ENCODE peak calls at places on chromosomes 13 and 19, in seven cellular contexts. One of them, this sample, is unnamed.

GRCh38 chr13:40317980-40318327 is 348.5 kb downstream of the FOXO1 start:
- DNase-seq in prostate gland: no peak
- DNase-seq in GM12865: peak; percentile 33
- DNase-seq in nephron progenitor cell: no peak
- DNase-seq in thoracic aorta: no peak
- DNase-seq in endodermal cell: no peak
- DNase-seq in K562: no peak
- DNase-seq in this sample: no peak

GRCh38 chr19:13056052-13056660 is 46.5 kb downstream of the LYL1 start:
- DNase-seq in endodermal cell: peak; percentile 84
- DNase-seq in GM12865: no peak
- DNase-seq in prostate gland: peak; percentile 79
- DNase-seq in nephron progenitor cell: no peak
- DNase-seq in thoracic aorta: no peak
- DNase-seq in K562: no peak
- DNase-seq in this sample: no peak

GRCh38 chr13:34748078-34748477 is 194.0 kb upstream of the NBEA start:
- DNase-seq in GM12865: no peak
- DNase-seq in prostate gland: peak; percentile 26
- DNase-seq in nephron progenitor cell: no peak
- DNase-seq in K562: no peak
- DNase-seq in endodermal cell: no peak
- DNase-seq in thoracic aorta: no peak
- DNase-seq in this sample: peak; percentile 71

GRCh38 chr13:76210262-76210661 is 574.1 kb downstream of the LMO7 start:
- DNase-seq in nephron progenitor cell: no peak
- DNase-seq in GM12865: no peak
- DNase-seq in K562: no peak
- DNase-seq in thoracic aorta: no peak
- DNase-seq in endodermal cell: no peak
- DNase-seq in prostate gland: no peak
- DNase-seq in this sample: no peak

GRCh38 chr19:48739400-48739825 is 997 bp downstream of the RASIP1 start:
- DNase-seq in thoracic aorta: no peak
- DNase-seq in GM12865: no peak
- DNase-seq in prostate gland: no peak
- DNase-seq in nephron progenitor cell: no peak
- DNase-seq in K562: peak; percentile 48
- DNase-seq in endodermal cell: peak; percentile 52
- DNase-seq in this sample: no peak

GRCh38 chr19:16363133-16363851 is 38.7 kb downstream of the KLF2 start:
- DNase-seq in endodermal cell: no peak
- DNase-seq in thoracic aorta: no peak
- DNase-seq in prostate gland: peak; percentile 80
- DNase-seq in GM12865: no peak
- DNase-seq in nephron progenitor cell: no peak
- DNase-seq in K562: no peak
- DNase-seq in this sample: peak; percentile 96

GRCh38 chr13:74771964-74772363 is 637.8 kb upstream of the KLF12 start:
- DNase-seq in prostate gland: no peak
- DNase-seq in GM12865: no peak
- DNase-seq in K562: no peak
- DNase-seq in thoracic aorta: no peak
- DNase-seq in nephron progenitor cell: no peak
- DNase-seq in endodermal cell: no peak
- DNase-seq in this sample: no peak

GRCh38 chr13:36530861-36531590 is 98.7 kb downstream of the CCNA1 start:
- DNase-seq in prostate gland: no peak
- DNase-seq in endodermal cell: no peak
- DNase-seq in GM12865: no peak
- DNase-seq in nephron progenitor cell: no peak
- DNase-seq in thoracic aorta: no peak
- DNase-seq in K562: no peak
- DNase-seq in this sample: no peak

GRCh38 chr19:47863514-47863936 is 4.5 kb downstream of the TPRX2 start:
- DNase-seq in endodermal cell: peak; percentile 99
- DNase-seq in prostate gland: peak; percentile 54
- DNase-seq in K562: peak; percentile 89
- DNase-seq in nephron progenitor cell: peak; percentile 98
- DNase-seq in GM12865: peak; percentile 70
- DNase-seq in thoracic aorta: peak; percentile 11
- DNase-seq in this sample: peak; percentile 84

GRCh38 chr19:51948979-51949378 is 21.7 kb downstream of the ZNF613 start:
- DNase-seq in thoracic aorta: no peak
- DNase-seq in K562: no peak
- DNase-seq in GM12865: no peak
- DNase-seq in prostate gland: no peak
- DNase-seq in endodermal cell: no peak
- DNase-seq in nephron progenitor cell: no peak
- DNase-seq in this sample: peak; percentile 20

GRCh38 chr19:47608908-47609879 is at the start of gene BICRA:
- DNase-seq in K562: peak; percentile 88
- DNase-seq in thoracic aorta: peak; percentile 42
- DNase-seq in prostate gland: peak; percentile 47
- DNase-seq in endodermal cell: peak; percentile 92
- DNase-seq in GM12865: peak; percentile 90
- DNase-seq in nephron progenitor cell: peak; percentile 87
- DNase-seq in this sample: peak; percentile 87

GRCh38 chr13:98930014-98930625 is 47.7 kb downstream of the DOCK9 start:
- DNase-seq in nephron progenitor cell: no peak
- DNase-seq in K562: no peak
- DNase-seq in thoracic aorta: no peak
- DNase-seq in GM12865: no peak
- DNase-seq in prostate gland: no peak
- DNase-seq in endodermal cell: peak; percentile 48
- DNase-seq in this sample: no peak

GRCh38 chr19:15255359-15255990 is 23.2 kb upstream of the EPHX3 start:
- DNase-seq in prostate gland: no peak
- DNase-seq in nephron progenitor cell: no peak
- DNase-seq in endodermal cell: no peak
- DNase-seq in thoracic aorta: no peak
- DNase-seq in GM12865: no peak
- DNase-seq in K562: no peak
- DNase-seq in this sample: no peak

GRCh38 chr19:23260956-23261355 is 10.8 kb upstream of the ZNF724 start:
- DNase-seq in GM12865: no peak
- DNase-seq in thoracic aorta: no peak
- DNase-seq in nephron progenitor cell: no peak
- DNase-seq in K562: no peak
- DNase-seq in prostate gland: no peak
- DNase-seq in endodermal cell: no peak
- DNase-seq in this sample: no peak

DNA sequence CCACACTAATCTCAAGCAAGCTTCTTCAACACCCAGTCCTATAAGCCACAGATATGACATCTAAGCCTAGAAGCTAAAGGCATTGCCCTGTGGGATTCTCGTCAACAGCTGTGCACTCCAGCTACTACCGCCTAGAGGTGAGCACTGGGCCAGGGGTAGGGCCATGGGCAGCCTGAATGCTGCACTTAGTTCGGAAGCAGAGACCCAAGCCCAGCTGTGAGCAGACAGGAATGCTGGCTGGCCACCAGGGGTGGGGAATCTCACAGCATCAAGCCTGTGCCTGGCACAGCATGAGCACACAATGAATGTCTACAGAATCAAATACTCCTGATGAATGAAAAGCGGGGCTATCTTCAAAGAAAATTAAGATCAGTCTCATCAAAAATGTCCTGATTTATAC is 167.5 kb upstream of the UBL3 start:
- DNase-seq in endodermal cell: peak; percentile 85
- DNase-seq in prostate gland: no peak
- DNase-seq in thoracic aorta: no peak
- DNase-seq in K562: no peak
- DNase-seq in GM12865: no peak
- DNase-seq in nephron progenitor cell: no peak
- DNase-seq in this sample: no peak
- TF ChIP-seq CTCF in endodermal cell: peak; percentile 73
- TF ChIP-seq CTCF in prostate gland: no peak
- TF ChIP-seq CTCF in thoracic aorta: no peak
- TF ChIP-seq CTCF in K562: no peak
- TF ChIP-seq CTCF in GM12865: no peak
- TF ChIP-seq CTCF in nephron progenitor cell: no peak
- TF ChIP-seq CTCF in this sample: no peak

GRCh38 chr13:31827707-31828106 is 88.4 kb downstream of the RXFP2 start:
- DNase-seq in K562: no peak
- DNase-seq in GM12865: no peak
- DNase-seq in prostate gland: no peak
- DNase-seq in endodermal cell: peak; percentile 55
- DNase-seq in thoracic aorta: no peak
- DNase-seq in nephron progenitor cell: no peak
- DNase-seq in this sample: no peak

GRCh38 chr13:31824705-31825512 is 85.6 kb downstream of the RXFP2 start:
- DNase-seq in endodermal cell: peak; percentile 48
- DNase-seq in nephron progenitor cell: no peak
- DNase-seq in thoracic aorta: no peak
- DNase-seq in GM12865: peak; percentile 51
- DNase-seq in prostate gland: no peak
- DNase-seq in K562: no peak
- DNase-seq in this sample: no peak
- TF ChIP-seq CTCF in endodermal cell: peak; percentile 48
- TF ChIP-seq CTCF in nephron progenitor cell: no peak
- TF ChIP-seq CTCF in thoracic aorta: peak; percentile 18
- TF ChIP-seq CTCF in GM12865: peak; percentile 19
- TF ChIP-seq CTCF in prostate gland: no peak
- TF ChIP-seq CTCF in K562: no peak
- TF ChIP-seq CTCF in this sample: no peak

DNA sequence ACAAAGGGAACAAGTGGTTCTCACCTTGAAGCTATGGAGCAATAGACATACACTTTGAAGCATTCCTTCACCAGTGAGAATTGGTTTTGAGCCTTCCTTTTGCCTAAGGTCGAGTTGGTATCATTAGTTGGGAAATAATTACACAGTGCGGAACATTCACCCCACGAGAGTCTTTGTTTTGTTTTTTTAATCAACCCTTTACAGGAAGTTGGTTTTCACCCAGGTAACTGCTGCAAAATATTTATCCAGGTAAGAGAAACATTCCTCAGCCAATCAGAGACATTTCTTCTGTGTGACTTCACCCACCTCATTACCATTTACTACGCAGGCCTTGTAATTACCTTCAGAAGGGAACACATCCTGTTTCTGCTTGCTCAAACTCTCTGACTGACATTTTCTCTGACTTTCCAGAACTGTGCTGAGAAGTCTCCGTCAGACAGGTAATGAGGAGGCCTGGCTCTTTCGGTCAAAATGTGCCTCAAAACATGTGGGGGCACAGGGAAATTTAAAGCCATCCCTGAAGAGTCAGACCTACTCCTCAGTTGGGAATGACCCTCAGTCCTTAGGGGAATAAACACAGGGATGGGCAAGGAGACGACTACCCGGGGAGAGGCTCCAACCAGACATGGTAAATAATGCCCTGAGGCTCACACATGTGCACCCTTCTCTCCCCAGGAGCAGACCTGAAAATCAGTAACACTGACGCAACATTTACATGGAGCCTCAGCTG is 22.7 kb upstream of the SERP2 start:
- DNase-seq in nephron progenitor cell: no peak
- DNase-seq in K562: no peak
- DNase-seq in GM12865: no peak
- DNase-seq in thoracic aorta: no peak
- DNase-seq in endodermal cell: peak; percentile 35
- DNase-seq in prostate gland: peak; percentile 49
- DNase-seq in this sample: no peak
- TF ChIP-seq CTCF in nephron progenitor cell: no peak
- TF ChIP-seq CTCF in K562: no peak
- TF ChIP-seq CTCF in GM12865: no peak
- TF ChIP-seq CTCF in thoracic aorta: no peak
- TF ChIP-seq CTCF in endodermal cell: no peak
- TF ChIP-seq CTCF in prostate gland: no peak
- TF ChIP-seq CTCF in this sample: no peak

GRCh38 chr13:64529874-64530485 is 2700.2 kb downstream of the PCDH9 start:
- DNase-seq in thoracic aorta: no peak
- DNase-seq in prostate gland: no peak
- DNase-seq in GM12865: peak; percentile 2
- DNase-seq in K562: peak; percentile 8
- DNase-seq in endodermal cell: peak; percentile 71
- DNase-seq in nephron progenitor cell: peak; percentile 20
- DNase-seq in this sample: no peak
- TF ChIP-seq CTCF in thoracic aorta: no peak
- TF ChIP-seq CTCF in prostate gland: no peak
- TF ChIP-seq CTCF in GM12865: peak; percentile 42
- TF ChIP-seq CTCF in K562: peak; percentile 13
- TF ChIP-seq CTCF in endodermal cell: peak; percentile 87
- TF ChIP-seq CTCF in nephron progenitor cell: peak; percentile 55
- TF ChIP-seq CTCF in this sample: peak; percentile 36

GRCh38 chr13:21894091-21894490 is 223.2 kb downstream of the FGF9 start:
- DNase-seq in nephron progenitor cell: no peak
- DNase-seq in endodermal cell: no peak
- DNase-seq in K562: no peak
- DNase-seq in GM12865: no peak
- DNase-seq in thoracic aorta: no peak
- DNase-seq in prostate gland: no peak
- DNase-seq in this sample: no peak

GRCh38 chr13:21894703-21895699 is 224.1 kb downstream of the FGF9 start:
- DNase-seq in prostate gland: no peak
- DNase-seq in endodermal cell: no peak
- DNase-seq in GM12865: no peak
- DNase-seq in thoracic aorta: no peak
- DNase-seq in K562: no peak
- DNase-seq in nephron progenitor cell: no peak
- DNase-seq in this sample: no peak

GRCh38 chr13:21897140-21897539 is 226.3 kb downstream of the FGF9 start:
- DNase-seq in prostate gland: no peak
- DNase-seq in endodermal cell: no peak
- DNase-seq in K562: no peak
- DNase-seq in nephron progenitor cell: no peak
- DNase-seq in GM12865: no peak
- DNase-seq in thoracic aorta: no peak
- DNase-seq in this sample: no peak

GRCh38 chr13:21898461-21898860 is 227.6 kb downstream of the FGF9 start:
- DNase-seq in K562: no peak
- DNase-seq in prostate gland: no peak
- DNase-seq in endodermal cell: no peak
- DNase-seq in GM12865: no peak
- DNase-seq in nephron progenitor cell: no peak
- DNase-seq in thoracic aorta: no peak
- DNase-seq in this sample: no peak

DNA sequence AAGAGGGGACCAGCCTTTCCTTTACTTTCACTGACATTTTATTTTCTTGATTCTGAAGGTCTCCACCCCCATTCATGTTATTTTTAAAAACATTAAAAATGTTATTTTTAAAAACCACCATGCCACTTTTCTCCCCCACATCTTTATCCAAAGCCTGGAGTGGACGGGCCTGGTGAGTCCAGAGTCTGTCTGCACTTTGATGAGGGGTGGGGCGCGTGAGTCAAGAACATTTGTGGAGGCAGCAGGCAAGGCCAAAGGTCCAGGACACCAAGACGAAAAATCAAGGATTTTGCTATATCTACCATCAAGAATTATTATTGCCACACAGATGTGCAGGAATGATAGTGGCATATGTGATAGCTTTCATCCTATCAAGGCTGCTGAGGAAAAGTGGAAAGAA is 224.9 kb downstream of the FGF9 start:
- DNase-seq in thoracic aorta: no peak
- DNase-seq in endodermal cell: no peak
- DNase-seq in K562: no peak
- DNase-seq in prostate gland: no peak
- DNase-seq in nephron progenitor cell: no peak
- DNase-seq in GM12865: no peak
- DNase-seq in this sample: no peak
- TF ChIP-seq CTCF in thoracic aorta: no peak
- TF ChIP-seq CTCF in endodermal cell: no peak
- TF ChIP-seq CTCF in K562: no peak
- TF ChIP-seq CTCF in prostate gland: no peak
- TF ChIP-seq CTCF in nephron progenitor cell: no peak
- TF ChIP-seq CTCF in GM12865: no peak
- TF ChIP-seq CTCF in this sample: no peak

GRCh38 chr13:101453784-101454201 is 1.3 kb downstream of the ITGBL1 start:
- DNase-seq in thoracic aorta: no peak
- DNase-seq in endodermal cell: peak; percentile 64
- DNase-seq in GM12865: peak; percentile 5
- DNase-seq in prostate gland: no peak
- DNase-seq in nephron progenitor cell: no peak
- DNase-seq in K562: no peak
- DNase-seq in this sample: peak; percentile 64
- TF ChIP-seq CTCF in thoracic aorta: peak; percentile 5
- TF ChIP-seq CTCF in endodermal cell: peak; percentile 72
- TF ChIP-seq CTCF in GM12865: peak; percentile 5
- TF ChIP-seq CTCF in prostate gland: peak; percentile 3
- TF ChIP-seq CTCF in nephron progenitor cell: no peak
- TF ChIP-seq CTCF in K562: no peak
- TF ChIP-seq CTCF in this sample: peak; percentile 49

This sample was measured in body of pancreas.